ENCODE peak calls at places on chromosomes 13 and 19, in five cellular contexts. One of them, this sample, is unnamed.

GRCh38 chr13:33644607-33645543 is 173.1 kb upstream of the RFC3 start:
- DNase-seq in endothelial cell: no peak
- DNase-seq in heart left ventricle: no peak
- DNase-seq in heart right ventricle: peak; percentile 54
- DNase-seq in fibroblast of mammary gland: peak; percentile 85
- DNase-seq in this sample: no peak

GRCh38 chr13:110334841-110335490 is 27.9 kb downstream of the COL4A2 start:
- DNase-seq in heart left ventricle: no peak
- DNase-seq in heart right ventricle: no peak
- DNase-seq in endothelial cell: no peak
- DNase-seq in fibroblast of mammary gland: peak; percentile 50
- DNase-seq in this sample: no peak

GRCh38 chr19:48415869-48416268 is 22.4 kb downstream of the GRIN2D start:
- DNase-seq in fibroblast of mammary gland: no peak
- DNase-seq in endothelial cell: no peak
- DNase-seq in heart right ventricle: no peak
- DNase-seq in heart left ventricle: peak; percentile 72
- DNase-seq in this sample: no peak

GRCh38 chr13:49472186-49472585 is 23.6 kb upstream of the PHF11 start:
- DNase-seq in endothelial cell: no peak
- DNase-seq in fibroblast of mammary gland: peak; percentile 33
- DNase-seq in heart right ventricle: no peak
- DNase-seq in heart left ventricle: no peak
- DNase-seq in this sample: no peak

GRCh38 chr19:9934132-9934950 is 2.0 kb downstream of the OLFM2 start:
- DNase-seq in heart right ventricle: peak; percentile 59
- DNase-seq in endothelial cell: peak; percentile 91
- DNase-seq in heart left ventricle: peak; percentile 85
- DNase-seq in fibroblast of mammary gland: peak; percentile 77
- DNase-seq in this sample: peak; percentile 74

GRCh38 chr19:4870025-4870700 is 2.7 kb upstream of the PLIN3 start:
- DNase-seq in heart left ventricle: peak; percentile 68
- DNase-seq in heart right ventricle: no peak
- DNase-seq in endothelial cell: no peak
- DNase-seq in fibroblast of mammary gland: peak; percentile 97
- DNase-seq in this sample: peak; percentile 76

GRCh38 chr13:88063741-88064140 is 392.6 kb downstream of the SLITRK5 start:
- DNase-seq in endothelial cell: no peak
- DNase-seq in fibroblast of mammary gland: no peak
- DNase-seq in heart right ventricle: no peak
- DNase-seq in heart left ventricle: no peak
- DNase-seq in this sample: no peak

GRCh38 chr13:74062933-74063332 is 71.3 kb downstream of the KLF12 start:
- DNase-seq in heart left ventricle: peak; percentile 64
- DNase-seq in fibroblast of mammary gland: peak; percentile 67
- DNase-seq in heart right ventricle: peak; percentile 80
- DNase-seq in endothelial cell: no peak
- DNase-seq in this sample: peak; percentile 77

GRCh38 chr19:55441319-55441691 is 1.8 kb downstream of the SHISA7 start:
- DNase-seq in fibroblast of mammary gland: no peak
- DNase-seq in endothelial cell: no peak
- DNase-seq in heart right ventricle: no peak
- DNase-seq in heart left ventricle: no peak
- DNase-seq in this sample: no peak

DNA sequence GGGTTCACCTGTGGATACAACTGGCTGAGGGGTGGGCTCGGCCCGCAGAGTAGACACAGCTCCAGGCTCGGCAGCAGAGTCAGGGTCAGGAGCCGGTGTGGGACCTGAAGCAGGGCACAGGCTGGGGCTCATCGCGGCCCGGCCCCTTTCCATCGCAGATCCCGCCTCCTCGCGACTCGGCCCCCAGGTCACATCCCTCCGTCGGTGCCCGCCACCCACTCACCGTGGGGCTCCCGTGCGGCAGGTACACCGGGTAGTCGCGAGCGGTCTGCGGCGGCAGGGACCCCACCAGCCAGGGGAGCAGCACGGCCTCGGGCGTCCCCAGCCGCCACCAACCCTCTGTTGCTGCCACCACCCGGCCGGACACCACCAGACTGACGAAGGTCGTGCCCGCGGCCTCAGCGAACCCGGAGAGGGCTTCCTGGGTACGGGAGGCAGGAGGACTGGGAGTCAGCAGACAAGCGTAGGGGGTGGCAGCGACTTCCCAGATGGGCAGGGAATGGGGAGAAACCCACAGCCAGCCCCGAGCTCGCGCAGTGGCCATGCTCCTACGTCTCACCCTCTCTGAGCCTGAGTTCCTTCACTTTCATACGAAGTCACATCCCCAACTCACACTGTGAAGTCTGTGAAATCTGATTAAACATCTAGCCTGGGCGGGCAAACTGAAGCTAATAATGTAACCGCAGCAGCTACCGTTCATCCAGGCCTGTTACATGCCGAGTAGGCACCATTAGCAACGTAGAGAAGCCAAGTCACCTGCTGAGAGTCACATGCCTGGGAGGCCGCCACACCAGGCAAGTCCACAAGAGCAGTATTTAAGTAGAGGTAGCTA is 3.7 kb downstream of the FUZ start:
- DNase-seq in heart right ventricle: peak; percentile 64
- DNase-seq in fibroblast of mammary gland: no peak
- DNase-seq in heart left ventricle: peak; percentile 85
- DNase-seq in endothelial cell: peak; percentile 45
- DNase-seq in this sample: peak; percentile 85
- TF ChIP-seq CTCF in heart right ventricle: peak; percentile 54
- TF ChIP-seq CTCF in fibroblast of mammary gland: no peak
- TF ChIP-seq CTCF in heart left ventricle: peak; percentile 54
- TF ChIP-seq CTCF in endothelial cell: no peak
- TF ChIP-seq CTCF in this sample: peak; percentile 27

GRCh38 chr13:108176685-108177274 is 38.6 kb downstream of the LIG4 start:
- DNase-seq in heart right ventricle: no peak
- DNase-seq in endothelial cell: peak; percentile 51
- DNase-seq in heart left ventricle: no peak
- DNase-seq in fibroblast of mammary gland: peak; percentile 23
- DNase-seq in this sample: no peak
- TF ChIP-seq CTCF in heart right ventricle: peak; percentile 42
- TF ChIP-seq CTCF in endothelial cell: peak; percentile 77
- TF ChIP-seq CTCF in heart left ventricle: peak; percentile 17
- TF ChIP-seq CTCF in fibroblast of mammary gland: peak; percentile 45
- TF ChIP-seq CTCF in this sample: peak; percentile 31

DNA sequence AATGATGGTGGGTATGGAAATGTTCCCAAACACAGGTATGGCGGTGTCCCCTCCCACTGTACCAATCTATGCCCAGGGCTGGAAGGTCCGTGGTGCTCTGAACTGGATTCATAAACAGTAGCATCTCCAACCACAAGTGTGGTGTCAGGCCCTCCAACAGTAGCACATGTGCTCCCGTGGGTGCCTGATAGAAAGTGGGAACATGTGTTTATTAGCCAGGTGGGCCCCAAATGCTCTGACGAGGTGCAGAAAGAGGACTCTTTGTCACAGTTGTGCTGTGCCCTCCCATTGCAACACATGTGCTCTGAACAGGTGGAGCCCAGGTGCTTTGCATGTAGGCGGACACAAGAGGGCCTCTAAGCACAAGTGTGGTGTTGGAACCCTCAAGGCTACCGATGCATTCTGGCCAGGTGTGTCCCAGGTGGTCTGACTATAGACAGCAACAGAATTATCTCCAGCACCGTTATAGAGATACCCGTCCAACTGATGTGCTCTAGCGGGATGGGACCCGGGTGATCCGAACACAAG is 75.4 kb upstream of the ZNF30 start:
- DNase-seq in endothelial cell: no peak
- DNase-seq in heart right ventricle: no peak
- DNase-seq in heart left ventricle: no peak
- DNase-seq in fibroblast of mammary gland: no peak
- DNase-seq in this sample: no peak
- TF ChIP-seq CTCF in endothelial cell: no peak
- TF ChIP-seq CTCF in heart right ventricle: no peak
- TF ChIP-seq CTCF in heart left ventricle: no peak
- TF ChIP-seq CTCF in fibroblast of mammary gland: no peak
- TF ChIP-seq CTCF in this sample: no peak

DNA sequence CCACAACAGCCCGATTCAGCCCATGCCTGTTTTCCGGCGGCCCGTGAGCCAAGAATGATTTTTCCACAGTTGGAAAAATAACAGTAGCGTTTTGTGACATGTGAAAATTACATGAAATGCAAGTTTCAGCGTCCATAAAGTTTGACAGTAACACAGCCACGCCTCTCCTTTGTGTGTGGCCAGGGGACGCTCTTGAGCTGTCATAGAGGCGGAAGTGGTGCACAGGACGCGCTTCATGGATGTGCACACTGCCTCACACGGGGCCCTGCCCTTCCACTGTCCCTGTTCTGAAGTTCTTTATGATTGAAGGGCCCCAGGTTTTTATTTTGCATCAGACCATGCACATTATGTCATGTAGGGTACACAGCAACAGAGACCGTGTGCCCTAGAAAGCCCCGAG is 12.4 kb upstream of the ELAVL1 start:
- DNase-seq in endothelial cell: no peak
- DNase-seq in fibroblast of mammary gland: no peak
- DNase-seq in heart left ventricle: no peak
- DNase-seq in heart right ventricle: no peak
- DNase-seq in this sample: no peak
- TF ChIP-seq CTCF in endothelial cell: no peak
- TF ChIP-seq CTCF in fibroblast of mammary gland: no peak
- TF ChIP-seq CTCF in heart left ventricle: no peak
- TF ChIP-seq CTCF in heart right ventricle: no peak
- TF ChIP-seq CTCF in this sample: peak; percentile 4

GRCh38 chr13:47420012-47420411 is 523.2 kb upstream of the HTR2A start:
- DNase-seq in heart right ventricle: no peak
- DNase-seq in fibroblast of mammary gland: peak; percentile 32
- DNase-seq in endothelial cell: no peak
- DNase-seq in heart left ventricle: no peak
- DNase-seq in this sample: no peak
- TF ChIP-seq CTCF in heart right ventricle: peak; percentile 56
- TF ChIP-seq CTCF in fibroblast of mammary gland: no peak
- TF ChIP-seq CTCF in endothelial cell: no peak
- TF ChIP-seq CTCF in heart left ventricle: peak; percentile 46
- TF ChIP-seq CTCF in this sample: peak; percentile 16

DNA sequence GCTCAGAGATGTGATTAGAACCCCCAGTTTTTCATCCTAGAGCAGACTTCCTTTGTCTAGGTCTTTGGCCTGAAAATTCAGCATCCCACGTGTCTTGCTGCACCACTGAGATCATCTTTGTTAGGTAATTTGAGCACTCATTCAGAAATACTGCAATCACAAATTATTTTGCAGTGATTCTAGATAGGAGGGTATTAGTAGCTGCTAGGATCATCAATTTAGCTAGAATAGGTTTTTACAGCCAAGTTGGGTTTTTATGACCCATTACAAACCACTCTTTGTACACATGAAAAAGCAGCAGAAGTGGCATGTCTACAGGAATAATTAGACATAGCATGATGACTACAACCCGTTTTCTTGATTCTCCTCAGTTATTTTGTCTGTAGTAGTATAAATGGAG is 219.6 kb downstream of the GPC6 start:
- DNase-seq in heart left ventricle: no peak
- DNase-seq in endothelial cell: no peak
- DNase-seq in fibroblast of mammary gland: no peak
- DNase-seq in heart right ventricle: no peak
- DNase-seq in this sample: no peak
- TF ChIP-seq CTCF in heart left ventricle: no peak
- TF ChIP-seq CTCF in endothelial cell: no peak
- TF ChIP-seq CTCF in fibroblast of mammary gland: no peak
- TF ChIP-seq CTCF in heart right ventricle: no peak
- TF ChIP-seq CTCF in this sample: no peak

GRCh38 chr13:72244788-72245187 is 377.8 kb upstream of the DACH1 start:
- DNase-seq in heart left ventricle: no peak
- DNase-seq in heart right ventricle: no peak
- DNase-seq in fibroblast of mammary gland: no peak
- DNase-seq in endothelial cell: no peak
- DNase-seq in this sample: no peak

GRCh38 chr13:72246396-72246795 is 379.4 kb upstream of the DACH1 start:
- DNase-seq in fibroblast of mammary gland: no peak
- DNase-seq in heart left ventricle: no peak
- DNase-seq in endothelial cell: no peak
- DNase-seq in heart right ventricle: no peak
- DNase-seq in this sample: no peak
- TF ChIP-seq CTCF in fibroblast of mammary gland: no peak
- TF ChIP-seq CTCF in heart left ventricle: no peak
- TF ChIP-seq CTCF in endothelial cell: no peak
- TF ChIP-seq CTCF in heart right ventricle: no peak
- TF ChIP-seq CTCF in this sample: no peak

GRCh38 chr19:14516048-14516534 is 2.1 kb downstream of the DNAJB1 start:
- DNase-seq in heart right ventricle: no peak
- DNase-seq in fibroblast of mammary gland: no peak
- DNase-seq in endothelial cell: no peak
- DNase-seq in heart left ventricle: no peak
- DNase-seq in this sample: no peak
- TF ChIP-seq CTCF in heart right ventricle: no peak
- TF ChIP-seq CTCF in fibroblast of mammary gland: no peak
- TF ChIP-seq CTCF in endothelial cell: no peak
- TF ChIP-seq CTCF in heart left ventricle: no peak
- TF ChIP-seq CTCF in this sample: no peak

This sample was measured in psoas muscle.